ENCODE peak calls at places on chromosomes 16 and 17, in five cellular contexts. E is esophagus squamous epithelium, H is psoas muscle, Q is ovary, I is osteocyte. Y is an unnamed sample.

GRCh38 chr17:7114875-7115614 is 423 bp upstream of the ASGR2 start:
- DNase-seq in H (no peak), I (no peak), Q (no peak), E (no peak), Y (no peak)

GRCh38 chr16:51049678-51050378 is 101.2 kb downstream of the SALL1 start:
- DNase-seq in H (no peak), E (no peak), I (no peak), Q (no peak), Y (no peak)

GRCh38 chr17:37239690-37240344 is 136.0 kb upstream of the C17orf78 start:
- DNase-seq in I (no peak), H (no peak), E (no peak), Q (no peak), Y (no peak)

GRCh38 chr16:14608111-14608566 is 21.9 kb downstream of the PARN start:
- DNase-seq in I (no peak), E (no peak), Q (no peak), H (no peak), Y (no peak)

GRCh38 chr16:87791295-87792204 is 25.8 kb upstream of the KLHDC4 start:
- DNase-seq in I (no peak), Q (no peak), H (no peak), E (no peak), Y (no peak)

GRCh38 chr16:2054543-2055245 is 6.9 kb downstream of the TSC2 start:
- DNase-seq in Q (no peak), H (no peak), I (no peak), E (no peak), Y (no peak)

GRCh38 chr17:73030501-73030911 is 62.0 kb downstream of the SLC39A11 start:
- DNase-seq in H (peak; percentile 30), I (no peak), E (no peak), Q (no peak), Y (no peak)

GRCh38 chr17:34024303-34025178 is 230.5 kb upstream of the CCL2 start:
- DNase-seq in E (no peak), I (no peak), Q (no peak), H (no peak), Y (no peak)

GRCh38 chr16:56371383-56371937 is 53.9 kb downstream of the AMFR start:
- DNase-seq in H (no peak), I (no peak), E (no peak), Q (no peak), Y (no peak)

GRCh38 chr17:58643147-58643546 is 48.7 kb downstream of the TEX14 start:
- DNase-seq in H (no peak), E (no peak), I (no peak), Q (no peak), Y (no peak)

GRCh38 chr17:5921919-5922318 is 148.3 kb upstream of the WSCD1 start:
- DNase-seq in I (no peak), H (peak; percentile 15), Q (no peak), E (no peak), Y (no peak)

GRCh38 chr16:86590501-86591144 is 12.3 kb downstream of the FOXL1 start:
- DNase-seq in H (no peak), I (no peak), E (no peak), Q (no peak), Y (no peak)

GRCh38 chr17:2171725-2172446 is 117.0 kb downstream of the HIC1 start:
- DNase-seq in E (no peak), I (no peak), H (peak; percentile 65), Q (peak; percentile 87), Y (no peak)

GRCh38 chr16:67157892-67158635 is 1.6 kb downstream of the TRADD start:
- DNase-seq in Q (no peak), H (no peak), I (no peak), E (no peak), Y (no peak)

GRCh38 chr16:89952551-89952950 is 4.0 kb downstream of the DEF8 start:
- DNase-seq in I (no peak), Q (no peak), H (no peak), E (no peak), Y (no peak)

GRCh38 chr16:86578056-86578455 is 293 bp upstream of the FOXL1 start:
- DNase-seq in H (no peak), Q (no peak), E (no peak), I (no peak), Y (no peak)

GRCh38 chr17:48283907-48284306 is 146.1 kb downstream of the SKAP1 start:
- DNase-seq in E (no peak), I (no peak), Q (no peak), H (no peak), Y (no peak)

GRCh38 chr17:35376245-35376644 is 2.8 kb upstream of the SLFN11 start:
- DNase-seq in Q (no peak), H (no peak), E (no peak), I (no peak), Y (no peak)

GRCh38 chr17:71427801-71428200 is 693.0 kb upstream of the SOX9 start:
- DNase-seq in H (no peak), Q (no peak), I (no peak), E (no peak), Y (no peak)

GRCh38 chr17:18191071-18191667 is 7.5 kb downstream of the ALKBH5 start:
- DNase-seq in I (no peak), Q (no peak), E (no peak), H (no peak), Y (no peak)

GRCh38 chr16:75624921-75625334 is 1.8 kb upstream of the ADAT1 start:
- DNase-seq in I (no peak), Q (no peak), H (no peak), E (no peak), Y (no peak)

GRCh38 chr16:89153848-89154271 is 17.7 kb upstream of the CDH15 start:
- DNase-seq in E (no peak), I (no peak), Q (no peak), H (no peak), Y (no peak)

GRCh38 chr17:79342376-79342775 is 267.8 kb downstream of the ENGASE start:
- DNase-seq in E (no peak), I (no peak), H (no peak), Q (no peak), Y (no peak)

GRCh38 chr17:29379084-29379811 is 10.9 kb upstream of the TAOK1 start:
- DNase-seq in H (no peak), I (no peak), Q (no peak), E (no peak), Y (no peak)

GRCh38 chr16:30458561-30459394 is 13.1 kb upstream of the SEPHS2 start:
- DNase-seq in I (no peak), Q (no peak), E (no peak), H (peak; percentile 19), Y (peak; percentile 83)

GRCh38 chr17:73932216-73932749 is 271.2 kb upstream of the RPL38 start:
- DNase-seq in Q (no peak), I (peak; percentile 44), H (no peak), E (no peak), Y (no peak)

GRCh38 chr17:57677301-57677700 is 67.8 kb downstream of the CCDC182 start:
- DNase-seq in H (no peak), E (no peak), I (peak; percentile 64), Q (no peak), Y (no peak)

GRCh38 chr17:1033503-1033902 is 36.6 kb downstream of the TIMM22 start:
- DNase-seq in E (no peak), I (no peak), Q (no peak), H (no peak), Y (no peak)

GRCh38 chr17:1031711-1032110 is 34.8 kb downstream of the TIMM22 start:
- DNase-seq in I (no peak), E (no peak), H (peak; percentile 69), Q (peak; percentile 85), Y (no peak)

GRCh38 chr17:1030684-1031557 is 34.0 kb downstream of the TIMM22 start:
- DNase-seq in E (no peak), Q (peak; percentile 68), I (no peak), H (peak; percentile 69), Y (no peak)

GRCh38 chr17:1029912-1030656 is 33.2 kb downstream of the TIMM22 start:
- DNase-seq in H (no peak), Q (no peak), I (no peak), E (no peak), Y (no peak)

DNA sequence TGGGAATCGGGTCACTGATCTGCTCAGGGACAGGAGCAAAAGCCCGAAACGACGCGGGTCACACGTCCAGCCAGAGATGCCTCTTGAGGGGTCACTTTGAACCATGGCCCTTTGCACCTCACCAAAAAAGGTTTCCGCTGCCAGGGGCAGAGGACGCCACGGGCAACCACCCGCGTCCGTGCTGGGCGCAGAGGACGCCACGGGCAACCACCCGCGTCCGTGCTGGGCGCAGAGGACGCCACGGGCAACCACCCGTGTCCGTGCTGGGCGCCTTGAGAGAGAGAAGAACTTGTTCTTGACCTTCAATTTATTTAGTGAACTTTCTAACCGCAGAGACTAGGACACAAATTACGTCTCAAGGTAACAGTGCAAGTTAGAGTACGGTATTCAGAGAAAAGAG is 35.5 kb downstream of the TIMM22 start:
- DNase-seq in I (no peak), Q (no peak), H (no peak), E (no peak), Y (no peak)
- TF ChIP-seq CTCF in I (no peak), Q (no peak), H (no peak), E (no peak), Y (no peak)

GRCh38 chr17:38611070-38611786 is 5.5 kb upstream of the SRCIN1 start:
- DNase-seq in E (no peak), H (no peak), I (no peak), Q (no peak), Y (no peak)

GRCh38 chr17:38606646-38607611 is 1.2 kb upstream of the SRCIN1 start:
- DNase-seq in H (peak; percentile 33), E (no peak), Q (no peak), I (no peak), Y (no peak)

GRCh38 chr17:38608648-38609047 is 2.9 kb upstream of the SRCIN1 start:
- DNase-seq in Q (no peak), E (no peak), I (no peak), H (no peak), Y (no peak)

GRCh38 chr17:38611872-38612376 is 6.2 kb upstream of the SRCIN1 start:
- DNase-seq in I (no peak), Q (no peak), H (no peak), E (no peak), Y (no peak)

GRCh38 chr17:38609280-38610031 is 3.7 kb upstream of the SRCIN1 start:
- DNase-seq in E (no peak), I (no peak), Q (no peak), H (no peak), Y (no peak)
- TF ChIP-seq CTCF in E (no peak), I (no peak), Q (no peak), H (no peak), Y (no peak)

DNA sequence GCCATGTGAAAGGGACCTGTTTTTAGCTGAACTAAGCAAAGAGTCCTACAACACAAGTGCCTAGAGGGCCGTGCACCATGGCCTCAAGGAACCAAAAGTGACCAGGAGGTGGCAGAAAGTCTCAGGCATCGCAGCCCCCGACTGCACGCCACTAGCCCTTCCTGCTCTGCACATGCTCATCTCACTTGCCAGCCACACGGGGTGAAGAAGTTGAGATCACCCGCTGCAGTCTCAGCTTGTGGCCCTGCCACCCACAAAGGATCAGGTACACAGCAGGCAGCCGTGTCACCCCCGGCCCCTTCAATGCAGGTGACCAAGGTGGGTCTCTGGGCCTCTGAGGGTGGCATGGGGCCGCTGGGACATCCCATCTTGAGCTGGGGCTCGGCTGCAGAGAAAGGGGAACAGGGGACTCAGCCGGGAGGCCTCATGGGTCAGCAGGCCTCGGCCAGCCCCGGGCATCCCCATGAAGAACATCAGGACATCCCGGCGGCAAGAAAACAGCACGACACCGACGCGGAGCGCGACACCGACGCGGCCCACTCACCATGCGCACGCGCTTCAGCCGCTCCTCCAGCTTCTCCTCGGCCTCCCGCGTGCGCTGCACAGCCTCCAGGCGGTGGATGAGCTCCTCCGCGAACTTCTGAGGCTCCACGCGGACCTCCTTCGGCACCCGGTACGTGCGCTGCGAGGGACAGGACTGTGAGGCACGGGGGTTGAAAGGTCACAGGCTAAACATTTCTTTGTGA is 21.0 kb downstream of the PDIA2 start:
- DNase-seq in I (no peak), E (no peak), Q (no peak), H (no peak), Y (no peak)
- TF ChIP-seq CTCF in I (no peak), E (no peak), Q (no peak), H (peak; percentile 9), Y (peak; percentile 22)

GRCh38 chr17:76079577-76080206 is 710 bp downstream of the ZACN start:
- DNase-seq in E (no peak), I (no peak), H (no peak), Q (no peak), Y (no peak)
- TF ChIP-seq CTCF in E (peak; percentile 8), I (no peak), H (no peak), Q (no peak), Y (no peak)